ENCODE peak calls at places on chromosomes 3 and 15, in ten cellular contexts. M, G, U, V, F, B, X, T, H and K are unnamed samples.

GRCh38 chr3:31968927-31969418 is 12.1 kb downstream of the OSBPL10 start:
- DNase-seq in M (no peak), G (no peak), U (no peak), V (no peak), F (peak), B (peak), X (no peak), T (peak), H (no peak), K (peak)

GRCh38 chr3:106183762-106184391 is 315.1 kb upstream of the CBLB start:
- DNase-seq in M (no peak), G (no peak), U (no peak), V (no peak), F (peak), B (peak), X (no peak), T (no peak), H (no peak), K (peak)

GRCh38 chr3:29144807-29145206 is 136.1 kb upstream of the RBMS3 start:
- DNase-seq in M (no peak), G (no peak), U (no peak), V (no peak), F (peak), B (peak), X (peak), T (peak), H (no peak), K (peak)

GRCh38 chr15:60391722-60392340 is 6.0 kb downstream of the ANXA2 start:
- DNase-seq in M (no peak), G (no peak), U (no peak), V (no peak), F (no peak), B (no peak), X (no peak), T (no peak), H (no peak), K (peak)

GRCh38 chr3:195068045-195068444 is 202.9 kb downstream of the XXYLT1 start:
- DNase-seq in M (no peak), G (no peak), U (no peak), V (no peak), F (peak), B (no peak), X (no peak), T (no peak), H (no peak), K (peak)

GRCh38 chr15:68697711-68698690 is 119.2 kb downstream of the CORO2B start:
- DNase-seq in M (no peak), G (no peak), U (no peak), V (no peak), F (no peak), B (no peak), X (no peak), T (no peak), H (no peak), K (no peak)

GRCh38 chr15:73361331-73361730 is 7.4 kb downstream of the HCN4 start:
- DNase-seq in M (no peak), G (no peak), U (no peak), V (no peak), F (no peak), B (no peak), X (no peak), T (no peak), H (no peak), K (no peak)

GRCh38 chr15:56733131-56734012 is at the start of gene ZNF280D:
- DNase-seq in M (peak), G (peak), U (peak), V (peak), F (peak), B (peak), X (peak), T (peak), H (peak), K (peak)

GRCh38 chr15:75174102-75174501 is 27.6 kb upstream of the C15orf39 start:
- DNase-seq in M (no peak), G (no peak), U (no peak), V (no peak), F (no peak), B (no peak), X (no peak), T (no peak), H (no peak), K (no peak)

GRCh38 chr3:14208977-14209394 is 30.4 kb downstream of the LSM3 start:
- DNase-seq in M (no peak), G (no peak), U (no peak), V (no peak), F (no peak), B (no peak), X (no peak), T (no peak), H (no peak), K (peak)

GRCh38 chr3:31341130-31341529 is 191.6 kb upstream of the STT3B start:
- DNase-seq in M (no peak), G (no peak), U (no peak), V (no peak), F (no peak), B (no peak), X (no peak), T (no peak), H (no peak), K (no peak)

GRCh38 chr3:56704706-56705105 is 21.6 kb upstream of the TASOR start:
- DNase-seq in M (no peak), G (no peak), U (no peak), V (no peak), F (no peak), B (no peak), X (no peak), T (no peak), H (no peak), K (no peak)

GRCh38 chr3:172244011-172244410 is 204.2 kb downstream of the GHSR start:
- DNase-seq in M (no peak), G (no peak), U (no peak), V (no peak), F (peak), B (peak), X (no peak), T (no peak), H (no peak), K (peak)

GRCh38 chr15:52289629-52290081 is 5.9 kb downstream of the MYO5C start:
- DNase-seq in M (no peak), G (no peak), U (no peak), V (no peak), F (no peak), B (no peak), X (no peak), T (no peak), H (no peak), K (peak)

GRCh38 chr15:65323071-65323511 is 18.6 kb downstream of the RNU5B-1 start:
- DNase-seq in M (no peak), G (no peak), U (no peak), V (no peak), F (peak), B (no peak), X (no peak), T (peak), H (peak), K (peak)

GRCh38 chr3:32293908-32294307 is 55.4 kb downstream of the CMTM8 start:
- DNase-seq in M (no peak), G (no peak), U (no peak), V (no peak), F (no peak), B (no peak), X (no peak), T (no peak), H (no peak), K (no peak)

GRCh38 chr3:15923640-15924405 is 126.0 kb upstream of the ANKRD28 start:
- DNase-seq in M (no peak), G (no peak), U (no peak), V (no peak), F (peak), B (no peak), X (no peak), T (no peak), H (no peak), K (no peak)

GRCh38 chr15:93997071-93997658 is 234.2 kb upstream of the MCTP2 start:
- DNase-seq in M (no peak), G (peak), U (no peak), V (no peak), F (peak), B (peak), X (no peak), T (peak), H (no peak), K (peak)

GRCh38 chr3:5390221-5390620 is 202.7 kb downstream of the EDEM1 start:
- DNase-seq in M (no peak), G (peak), U (no peak), V (no peak), F (no peak), B (no peak), X (no peak), T (no peak), H (no peak), K (no peak)

GRCh38 chr15:74951006-74951405 is 5.6 kb downstream of the RPP25 start:
- DNase-seq in M (no peak), G (no peak), U (no peak), V (no peak), F (no peak), B (no peak), X (no peak), T (no peak), H (no peak), K (no peak)

GRCh38 chr3:197456271-197457091 is 99.3 kb downstream of the BDH1 start:
- DNase-seq in M (peak), G (peak), U (peak), V (peak), F (peak), B (peak), X (peak), T (peak), H (peak), K (peak)

GRCh38 chr15:96889734-96890480 is 559.4 kb downstream of the NR2F2 start:
- DNase-seq in M (no peak), G (no peak), U (no peak), V (no peak), F (no peak), B (peak), X (no peak), T (no peak), H (no peak), K (peak)

GRCh38 chr3:39443530-39443929 is 23.9 kb upstream of the MOBP start:
- DNase-seq in M (no peak), G (no peak), U (no peak), V (no peak), F (no peak), B (no peak), X (no peak), T (no peak), H (no peak), K (no peak)

GRCh38 chr15:41558400-41559238 is at the start of gene TYRO3:
- DNase-seq in M (peak), G (peak), U (peak), V (peak), F (no peak), B (peak), X (peak), T (peak), H (peak), K (peak)

GRCh38 chr15:61501815-61502214 is 272.7 kb upstream of the RORA start:
- DNase-seq in M (no peak), G (no peak), U (no peak), V (no peak), F (no peak), B (no peak), X (no peak), T (no peak), H (no peak), K (no peak)

GRCh38 chr3:123104550-123104949 is 37.7 kb downstream of the PDIA5 start:
- DNase-seq in M (no peak), G (no peak), U (no peak), V (no peak), F (peak), B (peak), X (no peak), T (peak), H (no peak), K (peak)

GRCh38 chr3:117633207-117633606 is 923.6 kb downstream of the TUSC7 start:
- DNase-seq in M (no peak), G (no peak), U (no peak), V (no peak), F (no peak), B (no peak), X (no peak), T (no peak), H (no peak), K (no peak)

GRCh38 chr15:74594455-74594854 is 21.2 kb upstream of the CLK3 start:
- DNase-seq in M (no peak), G (no peak), U (no peak), V (no peak), F (no peak), B (no peak), X (no peak), T (no peak), H (no peak), K (no peak)

GRCh38 chr15:60643490-60644040 is 164.6 kb upstream of the ICE2 start:
- DNase-seq in M (no peak), G (no peak), U (no peak), V (no peak), F (no peak), B (no peak), X (peak), T (no peak), H (no peak), K (no peak)

GRCh38 chr3:152019516-152019915 is 146.1 kb downstream of the SUCNR1 start:
- DNase-seq in M (no peak), G (no peak), U (no peak), V (no peak), F (no peak), B (no peak), X (no peak), T (no peak), H (no peak), K (no peak)

GRCh38 chr15:29962404-29962803 is 120.4 kb upstream of the GOLGA8J start:
- DNase-seq in M (no peak), G (no peak), U (no peak), V (no peak), F (no peak), B (no peak), X (no peak), T (no peak), H (no peak), K (no peak)